ENCODE peak calls at places on chromosomes 3 and 15, in four cellular contexts. N is neural progenitor cell, F is mesendoderm, W is OCI-LY7. M is an unnamed sample.

GRCh38 chr15:28918141-28918983 is 32.6 kb downstream of the APBA2 start:
- DNase-seq in F (peak; percentile 97), N (peak; percentile 81), W (no peak), M (no peak)

GRCh38 chr15:52258461-52258860 is 37.1 kb downstream of the MYO5C start:
- DNase-seq in W (no peak), N (no peak), F (no peak), M (no peak)

GRCh38 chr3:42713747-42714146 is 11.1 kb upstream of the HHATL start:
- DNase-seq in W (no peak), F (no peak), N (no peak), M (no peak)

GRCh38 chr3:129121792-129122696 is at the start of gene RAB43:
- DNase-seq in F (peak; percentile 98), N (peak; percentile 99), W (peak; percentile 91), M (peak; percentile 100)

GRCh38 chr15:48493084-48493762 is 152.3 kb downstream of the FBN1 start:
- DNase-seq in F (no peak), N (no peak), W (no peak), M (no peak)

GRCh38 chr3:158711886-158712285 is 20.4 kb downstream of the RARRES1 start:
- DNase-seq in N (no peak), W (no peak), F (peak; percentile 30), M (no peak)

GRCh38 chr3:65828706-65829105 is 210.0 kb downstream of the MAGI1 start:
- DNase-seq in W (no peak), F (peak; percentile 69), N (no peak), M (no peak)

GRCh38 chr3:86563358-86563970 is 427.5 kb downstream of the VGLL3 start:
- DNase-seq in N (peak; percentile 76), W (peak; percentile 59), F (peak; percentile 53), M (peak; percentile 16)

GRCh38 chr3:88031543-88032148 is 27.2 kb downstream of the CGGBP1 start:
- DNase-seq in W (peak; percentile 60), F (no peak), N (no peak), M (no peak)

GRCh38 chr3:97835761-97836160 is 13.9 kb downstream of the CRYBG3 start:
- DNase-seq in N (no peak), W (no peak), F (no peak), M (no peak)

GRCh38 chr15:65097651-65098263 is 17.2 kb downstream of the UBAP1L start:
- DNase-seq in N (no peak), F (no peak), W (no peak), M (no peak)

GRCh38 chr15:34721802-34722795 is 32.7 kb downstream of the GJD2 start:
- DNase-seq in W (no peak), F (peak; percentile 67), N (peak; percentile 91), M (peak; percentile 85)

GRCh38 chr3:58161435-58162398 is 49.1 kb downstream of the DNASE1L3 start:
- DNase-seq in N (no peak), F (peak; percentile 66), W (no peak), M (no peak)

GRCh38 chr3:9590282-9590791 is 36.7 kb upstream of the LHFPL4 start:
- DNase-seq in N (no peak), F (no peak), W (no peak), M (no peak)

GRCh38 chr15:95520511-95520910 is 810.0 kb upstream of the NR2F2 start:
- DNase-seq in N (no peak), F (no peak), W (no peak), M (no peak)

GRCh38 chr15:82040862-82041261 is 5.0 kb downstream of the MEX3B start:
- DNase-seq in N (peak; percentile 85), W (no peak), F (peak; percentile 77), M (no peak)

GRCh38 chr3:19146685-19147650 is 1.3 kb upstream of the KCNH8 start:
- DNase-seq in F (peak; percentile 95), W (peak; percentile 91), N (peak; percentile 96), M (peak; percentile 92)

GRCh38 chr3:151165221-151165620 is 37.8 kb downstream of the GPR171 start:
- DNase-seq in N (no peak), W (no peak), F (no peak), M (no peak)

GRCh38 chr3:167691366-167691765 is 37.6 kb upstream of the WDR49 start:
- DNase-seq in N (no peak), W (peak; percentile 52), F (no peak), M (no peak)

GRCh38 chr3:107690522-107691138 is 167.9 kb downstream of the BBX start:
- DNase-seq in N (peak; percentile 61), W (peak; percentile 65), F (peak; percentile 69), M (peak; percentile 35)

GRCh38 chr3:149547954-149548728 is 73.6 kb downstream of the TM4SF4 start:
- DNase-seq in N (no peak), W (no peak), F (peak; percentile 82), M (no peak)

GRCh38 chr15:89391685-89392257 is 57.1 kb upstream of the POLG start:
- DNase-seq in W (no peak), F (no peak), N (peak; percentile 90), M (no peak)

GRCh38 chr3:173529062-173529711 is 131.6 kb downstream of the NLGN1 start:
- DNase-seq in N (peak; percentile 67), W (peak; percentile 26), F (peak; percentile 77), M (peak; percentile 11)

GRCh38 chr3:54870423-54870822 is 57.4 kb downstream of the LRTM1 start:
- DNase-seq in W (peak; percentile 10), N (peak; percentile 60), F (peak; percentile 57), M (peak; percentile 55)

GRCh38 chr3:134353171-134353825 is 20.9 kb downstream of the AMOTL2 start:
- DNase-seq in N (no peak), F (no peak), W (no peak), M (no peak)

GRCh38 chr3:62686916-62687315 is 188.3 kb downstream of the CADPS start:
- DNase-seq in N (no peak), F (no peak), W (no peak), M (no peak)

DNA sequence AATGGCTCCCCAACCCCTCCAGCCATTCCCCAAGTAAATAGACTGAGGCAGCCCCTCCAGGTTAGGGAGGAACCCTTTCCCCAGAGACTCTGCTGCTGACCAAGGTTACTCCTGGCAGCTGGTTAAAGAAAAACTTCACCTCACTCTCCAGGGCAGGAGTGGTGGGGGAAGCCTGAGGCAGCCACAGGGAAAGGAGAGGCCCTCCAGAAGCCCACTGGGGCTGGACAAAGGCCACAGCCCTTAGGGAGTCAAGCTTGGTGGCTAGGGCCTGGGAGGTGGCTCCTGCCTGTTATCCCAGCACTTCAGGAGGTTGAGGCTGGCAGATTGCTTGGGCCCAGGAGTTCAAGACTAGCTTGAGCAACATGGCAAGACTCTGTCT is 923 bp downstream of the ACY1 start:
- DNase-seq in W (no peak), N (no peak), F (no peak), M (no peak)
- H3K4me2 ChIP-seq in W (no peak overlapping the region), N (peak overlapping the region; percentile 77), F (no peak overlapping the region), M (peak overlapping the region; percentile 97)

DNA sequence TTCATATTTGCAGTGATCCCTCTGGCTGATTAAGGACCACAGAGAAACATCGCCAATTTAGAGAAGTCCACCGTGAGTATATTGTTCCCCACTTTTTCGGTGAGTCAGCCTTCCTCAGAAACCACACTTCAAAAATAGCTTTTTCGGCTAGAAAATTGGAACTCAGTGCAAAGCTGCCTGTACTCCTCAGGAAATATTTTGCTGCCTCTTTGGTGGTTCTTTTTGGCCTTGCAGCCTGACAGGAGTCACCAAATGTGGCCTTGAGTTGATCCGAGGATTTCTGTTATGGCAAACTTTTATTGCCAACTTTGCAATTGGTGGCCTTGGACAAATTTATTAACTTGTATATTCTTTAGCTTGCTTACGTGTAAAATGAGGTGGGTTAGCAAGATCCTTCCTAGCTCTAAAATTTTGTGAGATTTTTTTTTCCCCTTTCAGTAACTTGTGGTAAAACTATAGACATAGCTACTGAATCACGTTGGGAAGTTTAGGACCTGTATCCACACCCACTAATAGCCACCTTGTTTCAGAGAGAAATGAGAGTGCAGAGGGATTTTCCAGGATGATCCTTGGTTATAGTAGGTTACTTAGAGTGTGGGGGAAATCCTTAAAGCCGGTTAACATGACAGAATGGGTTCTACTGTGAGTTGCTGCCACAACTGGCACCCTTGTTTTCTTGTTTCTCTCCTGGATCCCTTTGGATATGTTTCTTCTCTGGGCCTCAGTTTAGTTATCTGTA is 9.9 kb downstream of the ARL6IP5 start:
- DNase-seq in W (no peak), N (no peak), F (no peak), M (no peak)
- H3K4me2 ChIP-seq in W (no peak overlapping the region), N (no peak overlapping the region), F (no peak overlapping the region), M (peak overlapping the region; percentile 57)

GRCh38 chr3:177589041-177589650 is 391.9 kb upstream of the TBL1XR1 start:
- DNase-seq in W (no peak), N (no peak), F (no peak), M (no peak)

GRCh38 chr3:177590826-177591225 is 393.5 kb upstream of the TBL1XR1 start:
- DNase-seq in N (no peak), F (no peak), W (no peak), M (no peak)

GRCh38 chr3:177591371-177591770 is 394.1 kb upstream of the TBL1XR1 start:
- DNase-seq in F (no peak), N (no peak), W (no peak), M (no peak)

GRCh38 chr3:177594096-177594495 is 396.8 kb upstream of the TBL1XR1 start:
- DNase-seq in W (no peak), N (no peak), F (no peak), M (no peak)

GRCh38 chr3:177589921-177590336 is 392.6 kb upstream of the TBL1XR1 start:
- DNase-seq in W (no peak), N (peak; percentile 80), F (no peak), M (peak; percentile 16)
- H3K4me2 ChIP-seq in W (no peak overlapping the region), N (peak overlapping the region; percentile 63), F (no peak overlapping the region), M (peak overlapping the region; percentile 53)

DNA sequence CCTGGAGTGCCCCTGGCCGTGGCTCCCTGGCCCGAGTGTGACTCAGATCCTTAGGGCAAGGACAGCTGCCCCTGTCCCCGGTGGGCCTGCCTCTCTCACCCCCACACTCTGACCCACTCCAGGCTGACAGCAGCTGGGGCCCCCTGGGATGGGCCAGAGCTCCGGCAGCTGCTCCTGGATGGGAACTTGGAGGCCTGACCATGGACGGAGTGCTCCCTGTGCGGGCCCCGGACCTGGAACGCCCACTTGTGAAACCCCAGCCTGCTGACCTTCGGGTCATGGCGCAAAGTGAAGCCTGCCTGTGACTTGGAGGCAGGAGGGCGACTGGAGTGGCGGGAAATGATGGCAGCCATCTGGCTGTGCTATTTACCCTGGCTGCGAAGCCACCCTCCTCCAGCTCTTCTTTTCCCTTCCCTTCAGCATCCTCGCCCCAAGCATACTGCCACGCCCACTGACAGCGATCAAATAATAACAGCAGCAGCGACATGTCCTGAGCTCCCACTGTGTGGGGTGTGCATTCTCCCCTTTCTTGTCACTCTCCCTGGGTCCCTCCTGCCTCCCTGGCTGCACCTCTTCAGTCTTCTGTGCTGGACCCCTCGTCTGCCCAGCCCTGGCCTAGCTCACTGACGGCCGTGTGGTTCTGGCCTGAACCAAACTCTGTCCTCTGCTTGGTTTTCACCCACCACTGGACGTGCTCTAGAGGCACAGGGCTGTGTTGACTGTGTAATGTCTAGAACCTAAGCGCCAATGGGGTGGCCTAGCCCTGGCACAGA is 90.6 kb upstream of the MEF2A start:
- DNase-seq in W (no peak), F (no peak), N (no peak), M (no peak)
- H3K4me2 ChIP-seq in W (no peak overlapping the region), F (no peak overlapping the region), N (no peak overlapping the region), M (no peak overlapping the region)